ENCODE peak calls at places on chromosome 17, in ten cellular contexts. W is MM.1S, Z is Calu3, D is GM23338, O is psoas muscle, T is MCF 10A, V is HFFc6, C is adrenal gland, P is tibial nerve, E is esophagus squamous epithelium. N is an unnamed sample.

GRCh38 chr17:64174686-64175456 is 44.9 kb upstream of the ERN1 start:
- DNase-seq in W (no peak), Z (no peak), D (no peak), O (peak), T (peak), V (peak), C (peak), P (peak), E (no peak), N (peak)

GRCh38 chr17:50638851-50639767 is 4.4 kb downstream of the ABCC3 start:
- DNase-seq in W (no peak), Z (peak), D (no peak), O (peak), T (peak), V (peak), C (peak), P (peak), E (peak), N (peak)

GRCh38 chr17:64131606-64132270 is 1.8 kb upstream of the ERN1 start:
- DNase-seq in W (peak), Z (no peak), D (no peak), O (no peak), T (no peak), V (no peak), C (no peak), P (no peak), E (no peak), N (no peak)

GRCh38 chr17:7263801-7264078 is 1.5 kb upstream of the CLDN7 start:
- DNase-seq in W (no peak), Z (no peak), D (peak), O (no peak), T (no peak), V (no peak), C (no peak), P (no peak), E (no peak), N (no peak)

GRCh38 chr17:65523411-65523810 is 38.0 kb downstream of the AXIN2 start:
- DNase-seq in W (no peak), Z (no peak), D (no peak), O (no peak), T (no peak), V (no peak), C (no peak), P (no peak), E (no peak), N (no peak)

GRCh38 chr17:7886227-7887037 is 2.2 kb upstream of the CHD3 start:
- DNase-seq in W (no peak), Z (peak), D (peak), O (no peak), T (peak), V (no peak), C (peak), P (peak), E (no peak), N (no peak)

GRCh38 chr17:65783845-65784334 is 222.4 kb upstream of the AXIN2 start:
- DNase-seq in W (no peak), Z (peak), D (no peak), O (no peak), T (peak), V (peak), C (no peak), P (no peak), E (no peak), N (peak)

GRCh38 chr17:37844158-37844976 is 79.8 kb upstream of the TBC1D3K start:
- DNase-seq in W (peak), Z (peak), D (peak), O (peak), T (peak), V (peak), C (peak), P (peak), E (no peak), N (no peak)

GRCh38 chr17:14471052-14471451 is 170.2 kb downstream of the HS3ST3B1 start:
- DNase-seq in W (no peak), Z (no peak), D (no peak), O (no peak), T (peak), V (peak), C (no peak), P (no peak), E (no peak), N (no peak)

GRCh38 chr17:81906476-81907218 is 4.6 kb downstream of the PCYT2 start:
- DNase-seq in W (no peak), Z (no peak), D (peak), O (peak), T (no peak), V (no peak), C (no peak), P (no peak), E (no peak), N (no peak)
- TF ChIP-seq CTCF in W (peak), Z (peak), D (peak), O (no peak), T (no peak), V (peak), C (no peak), P (no peak), E (peak), N (no peak)

GRCh38 chr17:4854181-4854681 is 21.1 kb downstream of the MINK1 start:
- DNase-seq in W (no peak), Z (no peak), D (no peak), O (no peak), T (peak), V (peak), C (no peak), P (no peak), E (no peak), N (no peak)
- TF ChIP-seq CTCF in W (no peak), Z (no peak), D (no peak), O (no peak), T (no peak), V (no peak), C (no peak), P (no peak), E (no peak), N (no peak)

DNA sequence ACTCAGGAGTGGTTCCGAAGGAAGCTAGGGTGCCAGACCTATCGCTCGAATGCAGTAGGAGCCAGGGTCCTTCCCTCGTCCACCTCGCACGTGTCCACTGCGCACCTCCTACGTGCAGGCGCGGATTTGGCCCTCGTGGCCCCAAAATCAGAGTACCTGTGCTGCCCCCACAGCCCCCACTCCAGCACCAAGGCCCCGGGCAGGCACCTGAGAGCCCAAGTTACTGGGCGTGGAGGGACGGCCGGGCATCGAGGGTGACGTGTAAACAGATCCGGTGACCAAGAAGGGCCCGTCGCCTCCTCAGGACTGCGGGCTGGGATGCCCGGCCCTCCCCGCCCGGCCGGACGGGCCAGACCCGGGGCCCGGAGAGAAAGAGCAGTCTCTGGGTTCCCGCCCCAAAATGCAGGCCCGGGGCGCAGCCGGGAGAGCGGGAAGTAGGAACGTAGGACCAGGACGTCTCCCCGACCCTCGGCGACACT is 492 bp downstream of the SLC25A39 start:
- DNase-seq in W (no peak), Z (peak), D (no peak), O (peak), T (no peak), V (no peak), C (no peak), P (no peak), E (no peak), N (no peak)
- TF ChIP-seq CTCF in W (no peak), Z (no peak), D (no peak), O (no peak), T (no peak), V (no peak), C (no peak), P (no peak), E (no peak), N (no peak)

GRCh38 chr17:36534117-36534880 is at the start of gene MYO19:
- DNase-seq in W (peak), Z (peak), D (peak), O (peak), T (peak), V (peak), C (peak), P (peak), E (no peak), N (no peak)

GRCh38 chr17:36532435-36532975 is 2.2 kb downstream of the MYO19 start:
- DNase-seq in W (no peak), Z (no peak), D (no peak), O (no peak), T (no peak), V (no peak), C (no peak), P (no peak), E (no peak), N (no peak)

GRCh38 chr17:36534881-36535668 is at the start of gene PIGW:
- DNase-seq in W (peak), Z (peak), D (peak), O (peak), T (peak), V (peak), C (peak), P (peak), E (peak), N (no peak)

GRCh38 chr17:36535669-36536081 is 888 bp downstream of the PIGW start:
- DNase-seq in W (no peak), Z (no peak), D (no peak), O (no peak), T (no peak), V (no peak), C (no peak), P (no peak), E (no peak), N (no peak)
- TF ChIP-seq CTCF in W (no peak), Z (peak), D (no peak), O (no peak), T (no peak), V (no peak), C (peak), P (no peak), E (peak), N (no peak)

GRCh38 chr17:29293890-29294579 is at the start of gene NUFIP2:
- DNase-seq in W (peak), Z (peak), D (peak), O (peak), T (peak), V (peak), C (peak), P (peak), E (peak), N (peak)
- TF ChIP-seq CTCF in W (no peak), Z (no peak), D (no peak), O (no peak), T (no peak), V (peak), C (no peak), P (no peak), E (peak), N (no peak)

GRCh38 chr17:39153541-39154111 is 2.2 kb upstream of the PLXDC1 start:
- DNase-seq in W (peak), Z (peak), D (peak), O (peak), T (peak), V (peak), C (peak), P (peak), E (peak), N (peak)
- TF ChIP-seq CTCF in W (no peak), Z (peak), D (no peak), O (peak), T (no peak), V (peak), C (no peak), P (peak), E (peak), N (peak)

DNA sequence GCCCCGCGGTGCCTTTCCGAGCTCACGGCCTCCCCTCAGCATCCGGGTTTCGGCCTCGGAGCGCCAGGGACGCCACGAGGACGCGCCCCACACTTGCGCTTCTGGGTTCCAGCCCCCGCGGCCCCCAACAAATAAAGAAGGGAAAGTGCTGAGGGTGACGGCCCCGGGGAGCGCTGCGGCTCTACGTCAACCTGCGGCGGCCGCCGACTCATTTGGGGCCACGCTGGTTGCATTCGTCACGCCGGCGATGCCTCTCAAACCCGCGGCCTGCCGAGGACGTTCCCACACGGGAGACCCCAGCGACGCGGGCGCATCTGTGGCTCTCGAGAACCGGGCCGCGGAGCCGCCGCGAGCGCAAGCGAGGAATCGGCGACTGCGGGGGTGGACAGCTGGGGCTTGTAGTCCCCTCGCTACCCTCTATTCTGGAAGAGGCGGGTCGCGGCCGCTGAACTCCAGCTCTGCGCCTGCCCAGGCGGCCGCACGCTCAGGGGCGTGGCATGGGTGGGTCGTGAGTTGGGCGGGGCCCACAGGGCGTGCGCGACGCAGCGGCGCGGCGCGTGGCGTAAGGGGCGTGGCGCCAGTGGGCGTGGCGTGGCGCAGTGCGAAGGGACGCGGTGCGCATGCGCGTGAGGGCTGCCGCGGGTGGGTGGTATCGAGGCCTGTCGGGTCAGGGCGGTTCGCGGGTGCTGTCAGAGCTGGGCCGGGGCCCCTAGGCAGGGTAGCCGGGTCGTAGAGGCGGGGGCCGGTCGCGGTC is at the start of gene AMZ2:
- DNase-seq in W (peak), Z (peak), D (peak), O (peak), T (peak), V (peak), C (peak), P (peak), E (peak), N (no peak)
- TF ChIP-seq CTCF in W (no peak), Z (no peak), D (no peak), O (no peak), T (no peak), V (no peak), C (no peak), P (no peak), E (no peak), N (no peak)

N was measured in epithelial cell of proximal tubule.